ENCODE peak calls at places on chromosomes 11 and 22, in four cellular contexts. B is K562, W is H1, Y is SK-N-SH. J is an unnamed sample.

GRCh38 chr22:50150161-50151129 is 20.1 kb upstream of the PANX2 start:
- DNase-seq in B (no peak), Y (no peak), W (no peak), J (no peak)

GRCh38 chr11:13561860-13562259 is 66.1 kb upstream of the PTH start:
- DNase-seq in B (no peak), W (no peak), Y (no peak), J (no peak)

GRCh38 chr11:63917685-63918523 is 940 bp upstream of the RCOR2 start:
- DNase-seq in Y (peak), W (peak), B (peak), J (peak)

GRCh38 chr11:122779047-122779629 is 59.2 kb upstream of the CRTAM start:
- DNase-seq in B (no peak), W (no peak), Y (peak), J (no peak)

GRCh38 chr11:12149672-12150225 is 39.4 kb downstream of the MICAL2 start:
- DNase-seq in W (no peak), B (peak), Y (no peak), J (no peak)

GRCh38 chr11:3101921-3102640 is 44.9 kb upstream of the CARS1 start:
- DNase-seq in Y (peak), B (no peak), W (peak), J (no peak)

GRCh38 chr11:34682822-34683221 is 61.9 kb downstream of the EHF start:
- DNase-seq in B (no peak), W (no peak), Y (no peak), J (no peak)

GRCh38 chr11:72045849-72046248 is 34.5 kb downstream of the NUMA1 start:
- DNase-seq in Y (no peak), B (no peak), W (no peak), J (no peak)

GRCh38 chr11:45110562-45110961 is 35.9 kb upstream of the PRDM11 start:
- DNase-seq in Y (peak), W (peak), B (peak), J (no peak)

GRCh38 chr11:10002221-10002620 is 291.8 kb downstream of the SBF2 start:
- DNase-seq in Y (no peak), W (no peak), B (no peak), J (no peak)

GRCh38 chr11:42473116-42473515 is 838.7 kb upstream of the API5 start:
- DNase-seq in W (no peak), B (no peak), Y (peak), J (no peak)

GRCh38 chr11:63609536-63609935 is 4.7 kb downstream of the PLAAT3 start:
- DNase-seq in W (no peak), Y (peak), B (no peak), J (no peak)

GRCh38 chr11:57791321-57792059 is 29.9 kb downstream of the CTNND1 start:
- DNase-seq in Y (no peak), W (no peak), B (no peak), J (peak)

GRCh38 chr11:73176145-73176891 is 34.2 kb upstream of the FCHSD2 start:
- DNase-seq in B (no peak), W (no peak), Y (no peak), J (no peak)

GRCh38 chr22:50267591-50268390 is 2.4 kb downstream of the MAPK11 start:
- DNase-seq in B (peak), W (peak), Y (peak), J (peak)

GRCh38 chr11:128862913-128863660 is 4.0 kb downstream of the KCNJ1 start:
- DNase-seq in W (no peak), B (no peak), Y (no peak), J (no peak)

GRCh38 chr11:18065572-18065971 is 19.5 kb upstream of the TPH1 start:
- DNase-seq in W (no peak), B (no peak), Y (no peak), J (no peak)

GRCh38 chr11:134497586-134497985 is 85.5 kb upstream of the B3GAT1 start:
- DNase-seq in B (no peak), W (no peak), Y (no peak), J (peak)

GRCh38 chr11:134557571-134558257 is 145.7 kb upstream of the B3GAT1 start:
- DNase-seq in B (no peak), Y (no peak), W (peak), J (no peak)

GRCh38 chr22:30453731-30454510 is 17.9 kb downstream of the SEC14L3 start:
- DNase-seq in Y (peak), W (no peak), B (no peak), J (no peak)

GRCh38 chr11:75077316-75077715 is 19.4 kb downstream of the OR2AT4 start:
- DNase-seq in W (no peak), Y (no peak), B (no peak), J (no peak)

GRCh38 chr11:66315921-66316811 is 678 bp downstream of the CD248 start:
- DNase-seq in B (no peak), W (no peak), Y (no peak), J (no peak)

GRCh38 chr22:36318442-36318841 is 65.5 kb downstream of the APOL1 start:
- DNase-seq in Y (no peak), W (no peak), B (no peak), J (no peak)

GRCh38 chr22:36319595-36320497 is 66.9 kb downstream of the APOL1 start:
- DNase-seq in Y (no peak), W (no peak), B (no peak), J (no peak)

GRCh38 chr22:36322602-36322915 is 65.2 kb downstream of the MYH9 start:
- DNase-seq in B (no peak), W (no peak), Y (no peak), J (no peak)

GRCh38 chr22:36321797-36322601 is 65.8 kb downstream of the MYH9 start:
- DNase-seq in B (no peak), W (no peak), Y (no peak), J (no peak)

DNA sequence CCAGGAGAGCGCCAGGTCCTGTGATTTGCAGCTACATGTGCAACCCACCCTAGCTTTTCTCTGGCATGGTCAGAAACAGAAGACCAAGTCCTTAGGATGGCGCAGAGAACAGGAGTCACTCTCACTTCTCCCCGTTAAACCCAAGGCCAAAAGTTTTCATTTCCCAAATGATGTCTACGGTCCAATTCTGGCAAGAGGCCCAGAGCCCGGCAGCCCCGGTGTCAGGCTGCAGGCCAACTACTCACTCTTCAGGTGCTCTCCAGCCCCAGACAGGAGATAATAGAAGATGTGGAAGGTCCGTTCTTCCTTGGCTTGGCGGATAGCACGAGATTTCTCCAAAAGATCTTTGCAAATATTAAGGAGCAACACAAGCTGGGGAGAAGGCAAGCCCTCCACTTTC is 67.2 kb downstream of the MYH9 start:
- DNase-seq in Y (no peak), B (no peak), W (no peak), J (no peak)
- TF ChIP-seq TEAD4 in Y (no peak), B (no peak), W (no peak), J (no peak)

DNA sequence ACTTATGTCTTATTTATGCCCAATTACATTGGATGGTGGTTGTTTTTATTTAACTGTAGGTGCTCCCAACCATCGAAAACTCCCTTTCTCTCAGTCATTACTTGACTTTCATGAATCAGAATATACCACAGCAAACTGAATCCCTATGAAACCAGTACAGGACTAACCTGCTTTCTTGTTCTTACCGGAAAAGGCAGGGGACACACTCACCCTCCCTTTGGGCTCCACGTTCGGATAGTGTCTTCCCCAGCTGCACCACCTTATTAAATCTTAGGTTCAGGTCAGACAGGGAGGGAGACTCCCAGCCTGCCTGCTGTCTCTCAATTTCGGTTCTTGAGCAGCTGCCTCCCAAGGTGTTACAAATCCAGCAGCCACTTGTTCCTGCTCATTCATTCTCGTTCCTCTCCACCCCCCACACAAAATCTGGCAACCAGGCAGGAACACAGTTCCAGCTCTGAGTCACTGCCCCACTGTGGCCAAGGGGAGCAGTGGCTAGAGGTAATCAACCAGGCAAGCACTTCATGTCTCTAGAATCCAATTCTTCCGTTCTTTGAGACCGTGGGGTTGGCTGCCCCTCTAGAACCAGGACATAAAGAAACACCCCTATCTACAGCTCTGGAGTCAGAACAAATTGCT is 133.0 kb downstream of the PLEKHA7 start:
- DNase-seq in W (no peak), B (peak), Y (no peak), J (peak)
- TF ChIP-seq TEAD4 in W (no peak), B (no peak), Y (no peak), J (no peak)

GRCh38 chr11:86244522-86245368 is at the start of gene EED:
- DNase-seq in B (peak), W (peak), Y (peak), J (peak)
- TF ChIP-seq TEAD4 in B (no peak), W (no peak), Y (peak), J (no peak)

GRCh38 chr11:120746395-120746794 is 234.8 kb downstream of the GRIK4 start:
- DNase-seq in Y (no peak), B (no peak), W (no peak), J (no peak)
- TF ChIP-seq TEAD4 in Y (no peak), B (no peak), W (no peak), J (no peak)

DNA sequence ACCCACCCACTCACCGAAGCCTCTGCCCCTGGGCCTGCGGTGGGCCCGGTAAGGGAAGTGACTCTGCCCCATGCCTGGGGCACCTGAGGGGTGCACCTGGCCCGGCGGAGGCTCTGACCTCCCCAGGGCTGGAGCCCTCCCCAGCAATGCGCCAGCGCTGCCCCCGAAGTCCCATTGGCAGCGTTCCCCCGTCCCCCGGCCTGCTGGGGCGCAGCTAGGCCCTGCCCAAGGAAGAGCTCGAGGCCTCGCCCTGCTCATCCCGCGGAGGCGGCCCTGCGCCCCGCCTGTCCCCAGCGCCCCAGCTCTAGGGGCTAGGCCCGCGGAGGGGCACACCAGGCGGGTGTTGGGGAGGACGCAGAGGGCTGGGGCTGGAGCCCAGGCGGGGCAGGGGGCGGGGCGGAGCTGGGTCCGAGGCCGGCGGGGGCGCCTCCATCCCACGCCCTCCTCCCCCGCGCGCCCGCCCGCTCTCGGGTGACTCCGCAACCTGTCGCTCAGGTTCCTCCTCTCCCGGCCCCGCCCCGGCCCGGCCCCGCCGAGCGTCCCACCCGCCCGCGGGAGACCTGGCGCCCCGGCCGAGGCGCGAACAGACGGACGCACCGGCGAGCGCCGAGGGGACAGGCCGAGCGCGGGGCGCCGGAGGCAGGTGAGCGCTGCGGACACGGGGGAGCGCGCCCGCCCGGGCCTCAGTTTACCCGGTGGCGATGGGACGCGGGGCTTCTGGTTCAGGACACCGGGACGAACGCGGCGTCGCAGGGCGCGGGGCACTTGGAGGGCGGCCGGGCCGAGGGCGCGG is at the start of gene EPS8L2:
- DNase-seq in W (peak), Y (peak), B (peak), J (peak)
- TF ChIP-seq TEAD4 in W (no peak), Y (no peak), B (no peak), J (no peak)

DNA sequence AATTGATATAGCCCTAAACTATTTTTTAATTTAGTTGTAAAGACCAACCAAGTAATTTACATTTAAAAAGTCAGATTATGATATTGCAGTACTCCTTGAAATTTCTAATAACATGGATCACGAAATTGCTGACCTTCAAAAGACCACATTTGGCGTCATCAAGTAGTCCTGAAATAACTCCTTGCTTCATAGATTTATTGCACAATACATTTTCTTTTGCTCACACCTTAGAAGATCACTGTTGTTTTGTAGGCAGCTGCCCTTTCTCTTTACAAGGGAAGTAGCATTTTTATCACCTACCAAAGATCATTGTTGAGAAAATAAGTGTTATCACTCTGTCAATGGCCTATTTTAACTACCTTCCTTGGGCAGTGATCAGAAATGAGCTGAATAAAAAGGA is 815.8 kb downstream of the METTL15 start:
- DNase-seq in Y (no peak), W (no peak), B (no peak), J (no peak)
- TF ChIP-seq TEAD4 in Y (no peak), W (no peak), B (no peak), J (no peak)

DNA sequence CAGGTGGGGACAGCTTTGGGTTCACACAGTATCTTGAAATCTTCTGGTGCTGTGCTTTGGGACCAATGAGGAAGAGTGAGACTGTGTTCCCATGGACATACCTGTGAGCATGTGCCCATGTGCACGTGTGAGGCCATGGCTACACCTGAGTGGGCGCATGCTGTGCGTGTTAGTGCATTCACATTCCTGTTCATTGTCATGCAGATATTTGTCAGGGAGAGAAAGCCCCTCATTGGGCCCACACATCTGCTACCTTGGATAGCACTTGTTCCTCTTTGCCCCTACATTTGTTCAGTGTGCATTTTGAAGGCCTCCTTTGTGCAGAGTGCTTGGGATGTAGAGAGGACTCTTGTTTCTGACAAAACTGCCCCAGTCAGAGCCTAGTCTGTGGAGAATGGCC is 154.3 kb upstream of the E2F8 start:
- DNase-seq in W (no peak), Y (no peak), B (no peak), J (peak)
- TF ChIP-seq TEAD4 in W (peak), Y (no peak), B (no peak), J (no peak)

DNA sequence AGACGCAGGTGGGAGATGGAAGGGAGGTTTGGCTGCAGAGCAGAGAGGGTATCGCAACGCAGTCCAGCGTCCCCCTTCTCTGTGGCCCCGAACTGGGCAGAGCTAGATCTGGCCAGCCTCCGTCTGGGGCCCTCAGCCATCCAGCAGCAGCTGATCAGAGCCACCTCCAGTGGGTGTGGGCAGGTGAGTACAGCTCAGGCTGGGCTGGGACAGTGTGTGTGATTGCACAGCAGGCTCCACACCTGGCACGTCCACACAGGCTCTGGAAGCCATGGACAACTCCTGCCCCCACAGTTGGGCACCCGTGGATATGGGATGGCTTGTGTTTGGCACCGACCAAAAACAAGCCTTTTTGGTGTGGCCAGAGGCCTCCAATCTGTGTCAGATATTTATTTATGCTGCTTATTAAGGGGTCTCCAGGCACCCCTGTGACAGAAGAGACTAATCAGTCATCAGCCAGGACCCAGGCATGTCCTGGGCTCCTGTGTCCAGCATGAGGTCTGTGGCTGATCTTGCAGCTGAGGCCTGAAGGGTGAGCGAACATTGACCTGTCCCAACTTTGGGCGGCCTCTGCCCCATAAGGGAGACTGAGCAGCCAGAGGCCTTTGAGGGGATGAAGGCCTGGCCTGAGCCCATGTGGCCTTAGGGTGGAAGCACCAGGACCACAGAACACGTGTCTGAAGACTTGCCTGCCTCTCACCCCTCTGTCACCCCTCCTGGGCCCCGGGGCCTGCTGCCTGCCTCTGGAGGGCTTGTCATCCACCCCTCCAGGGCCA is 18.6 kb downstream of the POLR3H start:
- DNase-seq in Y (no peak), B (no peak), W (no peak), J (no peak)
- TF ChIP-seq TEAD4 in Y (no peak), B (no peak), W (no peak), J (no peak)

J was measured in WTC11.